ENCODE peak calls at places on chromosomes 11 and 22, in eight cellular contexts. D is colonic mucosa, G is breast epithelium, L is hepatocyte, H is H9, C is GM23248, A is upper lobe of right lung, Z is ascending aorta. X is an unnamed sample.

GRCh38 chr11:64621283-64622019 is 30.4 kb downstream of the SLC22A12 start:
- DNase-seq in L (no peak), D (no peak), C (no peak), A (no peak), Z (no peak), H (no peak), G (no peak), X (no peak)

GRCh38 chr11:100849009-100849913 is 162.2 kb downstream of the ARHGAP42 start:
- DNase-seq in G (no peak), Z (no peak), A (no peak), L (peak; percentile 49), D (no peak), C (peak; percentile 87), H (no peak), X (no peak)

GRCh38 chr11:46381046-46381835 is at the start of gene MDK:
- DNase-seq in Z (no peak), L (peak; percentile 85), C (peak; percentile 61), G (no peak), H (peak; percentile 73), A (no peak), D (peak; percentile 52), X (peak; percentile 43)

GRCh38 chr11:110123003-110123402 is 29.8 kb downstream of the ZC3H12C start:
- DNase-seq in C (peak; percentile 53), H (no peak), L (no peak), Z (no peak), G (no peak), A (no peak), D (no peak), X (no peak)

GRCh38 chr11:44839458-44840084 is 111.1 kb downstream of the TP53I11 start:
- DNase-seq in A (no peak), G (no peak), H (no peak), Z (no peak), D (no peak), C (no peak), L (no peak), X (peak; percentile 70)

GRCh38 chr11:118921121-118921928 is 4.4 kb downstream of the BCL9L start:
- DNase-seq in L (peak; percentile 87), A (peak; percentile 87), G (no peak), Z (peak; percentile 90), H (peak; percentile 63), C (peak; percentile 90), D (peak; percentile 68), X (no peak)

GRCh38 chr11:95831198-95831883 is 41.0 kb downstream of the CEP57 start:
- DNase-seq in Z (no peak), H (no peak), L (peak; percentile 18), D (no peak), A (no peak), C (peak; percentile 89), G (no peak), X (no peak)

GRCh38 chr11:45391168-45391850 is 105.2 kb upstream of the SYT13 start:
- DNase-seq in D (no peak), L (no peak), H (no peak), C (no peak), A (peak; percentile 19), G (no peak), Z (no peak), X (no peak)

GRCh38 chr11:31815743-31816466 is 4.8 kb upstream of the PAX6 start:
- DNase-seq in H (no peak), C (peak; percentile 53), D (no peak), Z (no peak), A (no peak), L (no peak), G (no peak), X (no peak)

GRCh38 chr11:31812392-31813241 is 1.5 kb upstream of the PAX6 start:
- DNase-seq in D (no peak), H (no peak), C (peak; percentile 50), L (no peak), Z (no peak), A (no peak), G (no peak), X (no peak)

GRCh38 chr11:31813242-31813960 is 2.3 kb upstream of the PAX6 start:
- DNase-seq in C (no peak), L (no peak), A (no peak), Z (no peak), D (no peak), H (no peak), G (no peak), X (no peak)

GRCh38 chr11:31816467-31817053 is 5.4 kb upstream of the PAX6 start:
- DNase-seq in A (no peak), C (no peak), L (peak; percentile 40), H (peak; percentile 49), D (peak; percentile 56), G (no peak), Z (no peak), X (no peak)

DNA sequence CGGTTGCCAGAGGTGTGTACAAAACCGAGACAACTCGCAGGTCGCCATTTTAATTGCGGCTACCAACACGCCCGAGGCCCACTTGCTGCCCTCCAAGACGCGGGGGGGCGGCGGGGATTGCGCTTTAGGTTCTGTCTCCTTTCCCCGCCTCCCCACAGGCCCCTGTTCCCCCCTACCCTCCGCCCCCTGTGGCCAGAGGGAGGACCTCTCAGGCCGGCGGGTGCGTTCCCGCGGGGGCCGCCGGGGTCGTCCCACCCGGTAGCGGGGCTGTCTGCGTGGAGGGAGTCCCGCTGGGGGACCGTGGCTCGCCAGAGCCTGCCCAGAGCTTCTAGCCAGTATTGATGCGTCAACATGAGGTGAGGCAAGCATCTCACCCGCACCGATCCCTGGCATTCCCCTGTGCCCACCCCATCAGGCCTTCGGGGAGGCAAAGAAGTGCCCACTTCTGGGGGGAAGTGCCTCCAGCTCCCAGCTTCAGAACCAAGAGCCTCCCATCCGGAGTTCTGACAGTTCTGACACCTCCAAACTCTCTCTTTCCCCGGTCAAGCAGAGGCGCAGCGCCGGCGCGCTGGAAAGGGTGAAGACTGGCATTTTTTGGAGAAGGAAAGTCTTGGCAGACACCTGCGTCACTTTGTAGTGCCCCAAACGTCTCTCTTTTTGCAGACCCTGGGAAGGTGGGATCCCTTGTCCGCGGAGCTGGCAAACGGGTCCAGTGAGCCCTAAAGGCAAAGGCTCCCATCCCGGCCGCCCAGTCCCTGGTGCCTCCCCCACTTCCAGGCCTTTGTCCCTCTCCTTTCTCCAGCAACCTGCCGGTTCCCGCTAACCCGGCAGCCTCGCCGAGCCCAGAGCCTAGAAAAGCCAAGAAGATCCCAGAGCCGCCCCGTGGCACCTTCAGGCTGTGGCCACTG is 3.1 kb upstream of the PAX6 start:
- DNase-seq in L (no peak), H (peak; percentile 53), Z (no peak), D (no peak), C (no peak), G (no peak), A (no peak), X (no peak)
- H3K9me3 ChIP-seq in L (no peaks in the 10 kb centered on the region), H (no peaks in the 10 kb centered on the region), Z (no peaks in the 10 kb centered on the region), D (no peaks in the 10 kb centered on the region), C (no peaks in the 10 kb centered on the region), G (no peaks in the 10 kb centered on the region), A (no peaks in the 10 kb centered on the region), X (peaks cover 4% of the 10 kb centered on the region)

GRCh38 chr11:2657697-2658284 is 42.0 kb downstream of the KCNQ1OT1 start:
- DNase-seq in H (no peak), A (no peak), Z (no peak), D (no peak), C (no peak), L (no peak), G (no peak), X (no peak)
- H3K9me3 ChIP-seq in H (peaks cover 59% of the 10 kb centered on the region), A (peaks cover 13% of the 10 kb centered on the region), Z (no peaks in the 10 kb centered on the region), D (no peaks in the 10 kb centered on the region), C (peaks cover 5% of the 10 kb centered on the region), L (peaks cover 22% of the 10 kb centered on the region), G (peaks cover 44% of the 10 kb centered on the region), X (peaks cover 19% of the 10 kb centered on the region)

GRCh38 chr11:2484576-2485125 is 39.8 kb downstream of the KCNQ1 start:
- DNase-seq in D (no peak), H (no peak), A (no peak), Z (no peak), C (no peak), L (no peak), G (no peak), X (no peak)
- H3K9me3 ChIP-seq in D (no peaks in the 10 kb centered on the region), H (peaks cover 11% of the 10 kb centered on the region), A (peaks cover 17% of the 10 kb centered on the region), Z (no peaks in the 10 kb centered on the region), C (no peaks in the 10 kb centered on the region), L (peaks cover 5% of the 10 kb centered on the region), G (peaks cover 11% of the 10 kb centered on the region), X (peaks cover 17% of the 10 kb centered on the region)

GRCh38 chr11:70689764-70690163 is 291.4 kb downstream of the CTTN start:
- DNase-seq in D (no peak), Z (no peak), G (no peak), H (no peak), A (no peak), L (no peak), C (no peak), X (no peak)
- H3K9me3 ChIP-seq in D (no peaks in the 10 kb centered on the region), Z (no peaks in the 10 kb centered on the region), G (no peaks in the 10 kb centered on the region), H (no peaks in the 10 kb centered on the region), A (no peaks in the 10 kb centered on the region), L (no peaks in the 10 kb centered on the region), C (no peaks in the 10 kb centered on the region), X (no peaks in the 10 kb centered on the region)

GRCh38 chr11:54979375-54979774 is 272.7 kb downstream of the OR4A5 start:
- DNase-seq in A (no peak), L (no peak), C (no peak), Z (no peak), D (no peak), G (no peak), H (no peak), X (no peak)
- H3K9me3 ChIP-seq in A (peaks cover 56% of the 10 kb centered on the region), L (no peaks in the 10 kb centered on the region), C (peaks cover 7% of the 10 kb centered on the region), Z (peaks cover 46% of the 10 kb centered on the region), D (no peaks in the 10 kb centered on the region), G (peaks cover 66% of the 10 kb centered on the region), H (peaks cover 97% of the 10 kb centered on the region), X (peaks cover 17% of the 10 kb centered on the region)

GRCh38 chr22:47236718-47237117 is 474.3 kb downstream of the TBC1D22A start:
- DNase-seq in H (no peak), Z (no peak), D (no peak), A (no peak), G (no peak), L (no peak), C (no peak), X (no peak)

GRCh38 chr22:47233316-47234243 is 471.1 kb downstream of the TBC1D22A start:
- DNase-seq in A (no peak), L (no peak), Z (no peak), G (peak; percentile 41), C (no peak), H (no peak), D (no peak), X (no peak)

GRCh38 chr22:47232197-47232596 is 469.7 kb downstream of the TBC1D22A start:
- DNase-seq in G (no peak), L (no peak), Z (no peak), A (no peak), C (no peak), H (no peak), D (no peak), X (no peak)

GRCh38 chr22:47231759-47232158 is 469.3 kb downstream of the TBC1D22A start:
- DNase-seq in C (no peak), L (no peak), G (no peak), D (no peak), Z (no peak), H (no peak), A (no peak), X (no peak)

DNA sequence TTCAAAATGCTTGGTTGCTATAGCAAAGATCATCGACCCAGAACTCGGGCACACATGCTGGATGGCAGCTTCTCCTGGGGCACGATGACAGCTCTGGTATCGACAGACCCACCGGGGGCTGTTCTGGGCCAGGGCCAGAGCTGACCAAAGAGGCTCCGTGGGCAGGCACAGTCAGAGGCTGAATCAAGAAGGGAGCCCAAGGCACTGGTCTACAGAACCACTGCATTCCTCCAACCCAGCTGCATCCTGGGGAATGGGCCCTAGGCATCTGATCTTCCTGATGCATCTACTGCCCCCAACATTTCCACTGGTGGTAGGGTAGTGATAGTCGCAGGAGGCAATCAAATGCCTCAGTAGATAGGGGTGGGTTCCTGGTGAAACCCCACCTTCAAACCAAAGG is 470.3 kb downstream of the TBC1D22A start:
- DNase-seq in L (no peak), Z (no peak), A (no peak), G (no peak), D (no peak), C (no peak), H (no peak), X (no peak)
- H3K9me3 ChIP-seq in L (no peaks in the 10 kb centered on the region), Z (no peaks in the 10 kb centered on the region), A (peaks cover 5% of the 10 kb centered on the region), G (peaks cover 14% of the 10 kb centered on the region), D (no peaks in the 10 kb centered on the region), C (no peaks in the 10 kb centered on the region), H (peaks cover 81% of the 10 kb centered on the region), X (peaks cover 4% of the 10 kb centered on the region)

X was measured in WERI-Rb-1.